ENCODE peak calls at places on chromosomes 7 and 10, in seven cellular contexts. P is HS-5; X is neural crest cell; D is activated gamma-delta T cell treated with anti-CD3 and anti-CD28 coated beads, Interleukin-2, amount 50 U/mL, for 16 hours; Y is RKO; L is AG09319; A is H9. W is an unnamed sample.

GRCh38 chr7:96238474-96238873 is 83.4 kb downstream of the SLC25A13 start:
- DNase-seq in Y (no peak), X (no peak), D (no peak), A (no peak), L (no peak), P (no peak), W (no peak)

GRCh38 chr10:73837072-73837471 is 25.7 kb upstream of the NDST2 start:
- DNase-seq in Y (no peak), L (peak; percentile 93), D (no peak), X (no peak), P (no peak), A (no peak), W (no peak)

GRCh38 chr7:129024125-129024524 is 30.8 kb downstream of the TNPO3 start:
- DNase-seq in X (no peak), Y (no peak), L (no peak), P (no peak), D (no peak), A (no peak), W (no peak)

GRCh38 chr7:32900415-32900814 is 8.9 kb upstream of the KBTBD2 start:
- DNase-seq in A (no peak), X (no peak), D (no peak), L (no peak), Y (no peak), P (no peak), W (no peak)

GRCh38 chr7:130489140-130489967 is 2.5 kb upstream of the MEST start:
- DNase-seq in L (no peak), A (no peak), X (no peak), P (no peak), Y (no peak), D (no peak), W (no peak)

GRCh38 chr7:105268056-105268455 is 120.7 kb downstream of the SRPK2 start:
- DNase-seq in A (no peak), D (no peak), X (no peak), L (no peak), P (peak; percentile 19), Y (peak; percentile 88), W (no peak)

GRCh38 chr7:20343211-20343610 is 12.5 kb downstream of the ITGB8 start:
- DNase-seq in X (no peak), A (no peak), P (no peak), L (no peak), D (no peak), Y (no peak), W (no peak)

GRCh38 chr7:45624392-45624760 is 50.2 kb downstream of the ADCY1 start:
- DNase-seq in L (no peak), P (no peak), A (no peak), D (no peak), Y (no peak), X (no peak), W (no peak)

GRCh38 chr10:86018735-86019058 is 347.9 kb downstream of the GRID1 start:
- DNase-seq in A (no peak), D (no peak), Y (no peak), P (no peak), L (no peak), X (no peak), W (no peak)

GRCh38 chr7:104791065-104791464 is 222.9 kb upstream of the KMT2E start:
- DNase-seq in L (no peak), A (no peak), Y (no peak), X (no peak), P (no peak), D (no peak), W (no peak)

W was measured in iPS DF 19.7.